ENCODE peak calls at places on chromosomes 11 and 22, in six cellular contexts. One of them, this sample, is unnamed.

GRCh38 chr22:32531955-32532818 is 57.6 kb downstream of the FBXO7 start:
- DNase-seq in type B pancreatic cell: no peak
- DNase-seq in adrenal gland: peak
- DNase-seq in right lobe of liver: peak
- DNase-seq in tibial nerve: peak
- DNase-seq in neural crest cell: peak
- DNase-seq in this sample: no peak

GRCh38 chr11:17985517-17985916 is 27.3 kb downstream of the SERGEF start:
- DNase-seq in type B pancreatic cell: no peak
- DNase-seq in adrenal gland: peak
- DNase-seq in right lobe of liver: no peak
- DNase-seq in tibial nerve: no peak
- DNase-seq in neural crest cell: no peak
- DNase-seq in this sample: no peak

GRCh38 chr11:117931971-117932370 is 2.8 kb upstream of the TMPRSS13 start:
- DNase-seq in type B pancreatic cell: no peak
- DNase-seq in adrenal gland: no peak
- DNase-seq in right lobe of liver: no peak
- DNase-seq in tibial nerve: no peak
- DNase-seq in neural crest cell: no peak
- DNase-seq in this sample: peak

GRCh38 chr11:59551651-59552521 is 40.5 kb downstream of the OR4D9 start:
- DNase-seq in type B pancreatic cell: no peak
- DNase-seq in adrenal gland: peak
- DNase-seq in right lobe of liver: no peak
- DNase-seq in tibial nerve: no peak
- DNase-seq in neural crest cell: peak
- DNase-seq in this sample: peak

GRCh38 chr11:33668468-33668825 is 32.2 kb downstream of the C11orf91 start:
- DNase-seq in type B pancreatic cell: no peak
- DNase-seq in adrenal gland: no peak
- DNase-seq in right lobe of liver: no peak
- DNase-seq in tibial nerve: no peak
- DNase-seq in neural crest cell: no peak
- DNase-seq in this sample: no peak

GRCh38 chr11:47099213-47099917 is 77.3 kb downstream of the ARFGAP2 start:
- DNase-seq in type B pancreatic cell: no peak
- DNase-seq in adrenal gland: no peak
- DNase-seq in right lobe of liver: no peak
- DNase-seq in tibial nerve: no peak
- DNase-seq in neural crest cell: no peak
- DNase-seq in this sample: no peak

GRCh38 chr22:30933457-30933856 is 35.1 kb downstream of the MORC2 start:
- DNase-seq in type B pancreatic cell: no peak
- DNase-seq in adrenal gland: no peak
- DNase-seq in right lobe of liver: no peak
- DNase-seq in tibial nerve: no peak
- DNase-seq in neural crest cell: no peak
- DNase-seq in this sample: no peak

GRCh38 chr11:105202844-105203548 is 63.4 kb upstream of the CARD18 start:
- DNase-seq in type B pancreatic cell: no peak
- DNase-seq in adrenal gland: no peak
- DNase-seq in right lobe of liver: no peak
- DNase-seq in tibial nerve: no peak
- DNase-seq in neural crest cell: no peak
- DNase-seq in this sample: peak

GRCh38 chr11:58927393-58928081 is 11.8 kb upstream of the GLYATL1 start:
- DNase-seq in type B pancreatic cell: peak
- DNase-seq in adrenal gland: no peak
- DNase-seq in right lobe of liver: peak
- DNase-seq in tibial nerve: no peak
- DNase-seq in neural crest cell: peak
- DNase-seq in this sample: peak

GRCh38 chr11:8218840-8219239 is 44.8 kb downstream of the LMO1 start:
- DNase-seq in type B pancreatic cell: no peak
- DNase-seq in adrenal gland: no peak
- DNase-seq in right lobe of liver: no peak
- DNase-seq in tibial nerve: no peak
- DNase-seq in neural crest cell: no peak
- DNase-seq in this sample: no peak

GRCh38 chr11:77107950-77108349 is 5.3 kb downstream of the OMP start:
- DNase-seq in type B pancreatic cell: no peak
- DNase-seq in adrenal gland: peak
- DNase-seq in right lobe of liver: peak
- DNase-seq in tibial nerve: no peak
- DNase-seq in neural crest cell: no peak
- DNase-seq in this sample: no peak

GRCh38 chr22:29695129-29695926 is 24.5 kb upstream of the CABP7 start:
- DNase-seq in type B pancreatic cell: no peak
- DNase-seq in adrenal gland: no peak
- DNase-seq in right lobe of liver: no peak
- DNase-seq in tibial nerve: no peak
- DNase-seq in neural crest cell: no peak
- DNase-seq in this sample: no peak

GRCh38 chr11:126132319-126132718 is 69.7 kb upstream of the CDON start:
- DNase-seq in type B pancreatic cell: no peak
- DNase-seq in adrenal gland: no peak
- DNase-seq in right lobe of liver: no peak
- DNase-seq in tibial nerve: no peak
- DNase-seq in neural crest cell: no peak
- DNase-seq in this sample: no peak
- TF ChIP-seq CTCF in type B pancreatic cell: no peak
- TF ChIP-seq CTCF in adrenal gland: no peak
- TF ChIP-seq CTCF in right lobe of liver: no peak
- TF ChIP-seq CTCF in tibial nerve: no peak
- TF ChIP-seq CTCF in neural crest cell: peak
- TF ChIP-seq CTCF in this sample: no peak

DNA sequence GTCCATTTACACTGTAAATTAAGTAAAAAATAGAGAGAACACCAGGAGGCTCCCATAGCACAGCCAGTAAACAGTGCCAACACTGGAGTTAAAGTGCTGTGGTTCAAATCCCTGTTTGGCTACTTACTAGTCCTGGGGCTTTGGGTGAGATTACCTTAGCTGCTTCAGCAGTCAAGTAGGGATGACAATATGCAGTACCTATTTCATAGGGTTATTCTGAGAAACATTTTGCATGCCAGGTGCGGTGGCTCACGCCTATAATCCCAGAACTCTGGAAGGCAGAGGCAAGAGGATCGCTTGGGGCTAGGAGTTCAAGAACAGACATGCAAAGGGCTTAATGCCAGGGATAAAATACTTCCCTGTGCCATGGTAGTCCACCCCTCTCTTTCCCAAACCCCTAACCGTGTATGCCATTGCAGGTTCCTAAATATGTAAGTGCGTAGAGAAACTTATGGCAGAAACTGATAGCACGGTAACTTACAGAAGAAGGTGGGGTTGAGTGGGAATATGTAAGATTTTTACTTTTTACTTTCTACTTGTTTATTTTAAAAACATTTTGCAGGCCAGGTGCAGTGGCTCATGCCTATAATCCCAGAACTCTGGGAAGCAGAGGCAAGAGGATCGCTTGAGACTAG is 86.4 kb upstream of the PICALM start:
- DNase-seq in type B pancreatic cell: no peak
- DNase-seq in adrenal gland: no peak
- DNase-seq in right lobe of liver: no peak
- DNase-seq in tibial nerve: no peak
- DNase-seq in neural crest cell: no peak
- DNase-seq in this sample: no peak
- TF ChIP-seq CTCF in type B pancreatic cell: no peak
- TF ChIP-seq CTCF in adrenal gland: no peak
- TF ChIP-seq CTCF in right lobe of liver: no peak
- TF ChIP-seq CTCF in tibial nerve: no peak
- TF ChIP-seq CTCF in neural crest cell: no peak
- TF ChIP-seq CTCF in this sample: no peak

GRCh38 chr11:70568504-70569172 is 170.3 kb downstream of the CTTN start:
- DNase-seq in type B pancreatic cell: no peak
- DNase-seq in adrenal gland: no peak
- DNase-seq in right lobe of liver: no peak
- DNase-seq in tibial nerve: peak
- DNase-seq in neural crest cell: peak
- DNase-seq in this sample: no peak

GRCh38 chr11:70569173-70569890 is 171.0 kb downstream of the CTTN start:
- DNase-seq in type B pancreatic cell: no peak
- DNase-seq in adrenal gland: no peak
- DNase-seq in right lobe of liver: no peak
- DNase-seq in tibial nerve: no peak
- DNase-seq in neural crest cell: no peak
- DNase-seq in this sample: no peak

GRCh38 chr11:70569996-70570692 is 171.8 kb downstream of the CTTN start:
- DNase-seq in type B pancreatic cell: no peak
- DNase-seq in adrenal gland: no peak
- DNase-seq in right lobe of liver: no peak
- DNase-seq in tibial nerve: no peak
- DNase-seq in neural crest cell: no peak
- DNase-seq in this sample: no peak

GRCh38 chr11:70566768-70567530 is 168.6 kb downstream of the CTTN start:
- DNase-seq in type B pancreatic cell: no peak
- DNase-seq in adrenal gland: no peak
- DNase-seq in right lobe of liver: no peak
- DNase-seq in tibial nerve: no peak
- DNase-seq in neural crest cell: no peak
- DNase-seq in this sample: no peak

GRCh38 chr11:70567680-70568503 is 169.6 kb downstream of the CTTN start:
- DNase-seq in type B pancreatic cell: no peak
- DNase-seq in adrenal gland: peak
- DNase-seq in right lobe of liver: no peak
- DNase-seq in tibial nerve: peak
- DNase-seq in neural crest cell: no peak
- DNase-seq in this sample: no peak
- TF ChIP-seq CTCF in type B pancreatic cell: no peak
- TF ChIP-seq CTCF in adrenal gland: no peak
- TF ChIP-seq CTCF in right lobe of liver: no peak
- TF ChIP-seq CTCF in tibial nerve: no peak
- TF ChIP-seq CTCF in neural crest cell: no peak
- TF ChIP-seq CTCF in this sample: no peak

GRCh38 chr22:37750596-37751162 is 53.8 kb downstream of the TRIOBP start:
- DNase-seq in type B pancreatic cell: no peak
- DNase-seq in adrenal gland: no peak
- DNase-seq in right lobe of liver: no peak
- DNase-seq in tibial nerve: no peak
- DNase-seq in neural crest cell: no peak
- DNase-seq in this sample: no peak

GRCh38 chr22:37751449-37752188 is 54.8 kb downstream of the TRIOBP start:
- DNase-seq in type B pancreatic cell: no peak
- DNase-seq in adrenal gland: no peak
- DNase-seq in right lobe of liver: no peak
- DNase-seq in tibial nerve: no peak
- DNase-seq in neural crest cell: no peak
- DNase-seq in this sample: no peak

GRCh38 chr22:37749831-37750595 is 53.2 kb downstream of the TRIOBP start:
- DNase-seq in type B pancreatic cell: no peak
- DNase-seq in adrenal gland: peak
- DNase-seq in right lobe of liver: no peak
- DNase-seq in tibial nerve: no peak
- DNase-seq in neural crest cell: no peak
- DNase-seq in this sample: no peak

GRCh38 chr22:37753746-37754145 is 54.0 kb upstream of the GCAT start:
- DNase-seq in type B pancreatic cell: no peak
- DNase-seq in adrenal gland: no peak
- DNase-seq in right lobe of liver: no peak
- DNase-seq in tibial nerve: no peak
- DNase-seq in neural crest cell: no peak
- DNase-seq in this sample: no peak

GRCh38 chr22:37752189-37753061 is 55.3 kb upstream of the GCAT start:
- DNase-seq in type B pancreatic cell: no peak
- DNase-seq in adrenal gland: peak
- DNase-seq in right lobe of liver: peak
- DNase-seq in tibial nerve: peak
- DNase-seq in neural crest cell: peak
- DNase-seq in this sample: no peak
- TF ChIP-seq CTCF in type B pancreatic cell: peak
- TF ChIP-seq CTCF in adrenal gland: peak
- TF ChIP-seq CTCF in right lobe of liver: no peak
- TF ChIP-seq CTCF in tibial nerve: peak
- TF ChIP-seq CTCF in neural crest cell: no peak
- TF ChIP-seq CTCF in this sample: no peak

GRCh38 chr11:115503083-115503885 is 931 bp downstream of the CADM1 start:
- DNase-seq in type B pancreatic cell: peak
- DNase-seq in adrenal gland: peak
- DNase-seq in right lobe of liver: peak
- DNase-seq in tibial nerve: peak
- DNase-seq in neural crest cell: peak
- DNase-seq in this sample: peak
- TF ChIP-seq CTCF in type B pancreatic cell: peak
- TF ChIP-seq CTCF in adrenal gland: peak
- TF ChIP-seq CTCF in right lobe of liver: peak
- TF ChIP-seq CTCF in tibial nerve: peak
- TF ChIP-seq CTCF in neural crest cell: peak
- TF ChIP-seq CTCF in this sample: no peak

GRCh38 chr11:72454791-72455190 is 20.5 kb upstream of the CLPB start:
- DNase-seq in type B pancreatic cell: no peak
- DNase-seq in adrenal gland: no peak
- DNase-seq in right lobe of liver: no peak
- DNase-seq in tibial nerve: no peak
- DNase-seq in neural crest cell: no peak
- DNase-seq in this sample: no peak
- TF ChIP-seq CTCF in type B pancreatic cell: no peak
- TF ChIP-seq CTCF in adrenal gland: no peak
- TF ChIP-seq CTCF in right lobe of liver: no peak
- TF ChIP-seq CTCF in tibial nerve: no peak
- TF ChIP-seq CTCF in neural crest cell: no peak
- TF ChIP-seq CTCF in this sample: no peak

DNA sequence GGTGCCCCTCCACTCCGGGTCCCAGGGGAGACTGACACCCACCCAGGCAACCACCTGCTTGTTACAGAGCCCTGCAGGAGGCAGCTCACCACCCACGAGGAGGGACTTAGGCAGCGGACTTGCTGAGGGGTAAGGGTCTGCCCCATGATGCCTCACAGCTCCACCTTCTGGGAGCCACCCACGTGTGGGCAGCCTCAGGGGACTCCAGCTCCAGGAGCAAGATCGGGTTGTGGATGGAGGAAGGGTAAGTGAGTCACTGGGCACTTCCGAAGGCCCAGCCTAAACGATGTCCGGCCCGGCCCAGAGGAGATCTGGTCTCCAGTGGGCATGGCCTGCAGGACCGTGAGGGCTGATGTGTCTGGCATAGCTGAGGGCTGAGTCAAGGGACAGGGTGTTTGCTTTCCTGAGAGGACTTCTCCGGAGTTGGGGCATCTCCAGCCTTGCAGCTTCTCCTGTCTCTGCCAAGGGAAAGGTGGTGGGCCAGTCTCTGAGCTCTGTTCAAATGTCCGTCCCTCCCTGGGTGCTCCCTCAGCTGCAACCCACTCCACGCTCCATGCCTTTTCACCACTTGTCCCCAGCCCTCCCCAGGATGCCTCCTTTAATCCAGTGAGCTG is 32.3 kb upstream of the P2RY2 start:
- DNase-seq in type B pancreatic cell: no peak
- DNase-seq in adrenal gland: no peak
- DNase-seq in right lobe of liver: no peak
- DNase-seq in tibial nerve: no peak
- DNase-seq in neural crest cell: no peak
- DNase-seq in this sample: no peak
- TF ChIP-seq CTCF in type B pancreatic cell: no peak
- TF ChIP-seq CTCF in adrenal gland: no peak
- TF ChIP-seq CTCF in right lobe of liver: no peak
- TF ChIP-seq CTCF in tibial nerve: no peak
- TF ChIP-seq CTCF in neural crest cell: no peak
- TF ChIP-seq CTCF in this sample: no peak

GRCh38 chr11:25734592-25735211 is 597.2 kb upstream of the ANO3 start:
- DNase-seq in type B pancreatic cell: no peak
- DNase-seq in adrenal gland: no peak
- DNase-seq in right lobe of liver: no peak
- DNase-seq in tibial nerve: no peak
- DNase-seq in neural crest cell: no peak
- DNase-seq in this sample: no peak
- TF ChIP-seq CTCF in type B pancreatic cell: peak
- TF ChIP-seq CTCF in adrenal gland: no peak
- TF ChIP-seq CTCF in right lobe of liver: peak
- TF ChIP-seq CTCF in tibial nerve: no peak
- TF ChIP-seq CTCF in neural crest cell: peak
- TF ChIP-seq CTCF in this sample: no peak